ENCODE peak calls at places on chromosomes 5 and 9, in ten cellular contexts. W is activated CD4-positive, alpha-beta T cell treated with anti-CD3 and anti-CD28 coated beads for 4 hours; T is left ventricle myocardium inferior; N is IMR-90; U is A549; G is ureter; Q is stimulated activated naive CD8-positive, alpha-beta T cell treated with anti-CD3 and anti-CD28 coated beads, Interleukin-15, Interleukin-2, amounts not matched to agents 100 U/mL and 50 U/mL, for 24 hours; A is globus pallidus; B is fibroblast of the aortic adventitia; D is heart right ventricle. L is an unnamed sample.

GRCh38 chr5:180093651-180094382 is 22.3 kb upstream of the RNF130 start:
- DNase-seq in A (peak; percentile 57), W (no peak), N (no peak), B (no peak), D (no peak), T (no peak), G (no peak), U (no peak), Q (no peak), L (no peak)

GRCh38 chr9:112380771-112381181 is 868 bp downstream of the HSDL2 start:
- DNase-seq in W (no peak), G (no peak), T (no peak), N (peak; percentile 29), B (peak; percentile 56), U (peak; percentile 34), Q (no peak), D (no peak), A (peak; percentile 17), L (no peak)

GRCh38 chr5:598564-598890 is 13.6 kb upstream of the CEP72 start:
- DNase-seq in N (no peak), U (no peak), Q (no peak), D (no peak), W (no peak), T (no peak), A (no peak), G (peak; percentile 23), B (no peak), L (no peak)

GRCh38 chr5:6632324-6632930 is 417 bp downstream of the NSUN2 start:
- DNase-seq in D (no peak), T (no peak), A (peak; percentile 13), N (no peak), Q (no peak), W (no peak), G (peak; percentile 47), B (peak; percentile 20), U (no peak), L (no peak)

GRCh38 chr9:126464694-126465441 is 138.2 kb downstream of the MVB12B start:
- DNase-seq in N (no peak), D (no peak), W (no peak), G (no peak), B (no peak), A (no peak), U (no peak), T (no peak), Q (no peak), L (no peak)

GRCh38 chr5:39648539-39649200 is 223.9 kb upstream of the DAB2 start:
- DNase-seq in T (no peak), A (no peak), W (no peak), Q (no peak), G (no peak), U (peak; percentile 72), D (no peak), N (no peak), B (peak; percentile 34), L (no peak)

GRCh38 chr9:33817327-33818166 is 587 bp downstream of the UBE2R2 start:
- DNase-seq in Q (peak; percentile 57), W (peak; percentile 50), A (peak; percentile 58), G (peak; percentile 63), N (peak; percentile 70), B (peak; percentile 68), T (peak; percentile 60), U (peak; percentile 85), D (peak; percentile 56), L (peak; percentile 25)

GRCh38 chr5:1312993-1313833 is 18.3 kb upstream of the TERT start:
- DNase-seq in T (no peak), U (no peak), D (no peak), A (no peak), N (no peak), W (no peak), B (no peak), G (no peak), Q (peak; percentile 47), L (no peak)

L was measured in tibial nerve.